ENCODE peak calls at places on chromosomes 16 and 17, in seven cellular contexts. V is OCI-LY7; M is M059J; K is B cell; F is stimulated activated CD4-positive, alpha-beta T cell treated with anti-CD3 and anti-CD28 coated beads, Interleukin-1b, Interleukin-23, amount 100 ng/mL, for 24 hours; U is NCI-H187 treated with DMSO at 0.1 percent for 48 hours; N is kidney glomerular epithelial cell. I is an unnamed sample.
A peak's percentile ranks its signal among the peaks of the same experiment; 100 is the strongest.

GRCh38 chr17:40173778-40174135 is 3.5 kb upstream of the RAPGEFL1 start:
- DNase-seq in V (no peak), M (no peak), K (no peak), F (no peak), U (no peak), N (no peak), I (no peak)

GRCh38 chr17:47276868-47277267 is 23.2 kb downstream of the ITGB3 start:
- DNase-seq in V (no peak), M (peak; percentile 91), K (no peak), F (no peak), U (peak; percentile 50), N (peak; percentile 39), I (no peak)

GRCh38 chr17:47882247-47882646 is 13.8 kb upstream of the SP2 start:
- DNase-seq in V (no peak), M (peak; percentile 83), K (no peak), F (no peak), U (no peak), N (no peak), I (no peak)

GRCh38 chr17:76156662-76156991 is 15.6 kb upstream of the FOXJ1 start:
- DNase-seq in V (no peak), M (no peak), K (no peak), F (no peak), U (no peak), N (no peak), I (no peak)

GRCh38 chr17:46013502-46014165 is 14.6 kb downstream of the STH start:
- DNase-seq in V (no peak), M (peak; percentile 20), K (no peak), F (no peak), U (no peak), N (no peak), I (no peak)

GRCh38 chr17:80795737-80796136 is 195.9 kb upstream of the CHMP6 start:
- DNase-seq in V (no peak), M (no peak), K (no peak), F (no peak), U (no peak), N (peak; percentile 7), I (no peak)

GRCh38 chr16:72807287-72807686 is 240.6 kb downstream of the ZFHX3 start:
- DNase-seq in V (no peak), M (no peak), K (no peak), F (no peak), U (no peak), N (no peak), I (no peak)

GRCh38 chr16:85086347-85087291 is 25.7 kb downstream of the CIBAR2 start:
- DNase-seq in V (peak; percentile 76), M (peak; percentile 70), K (peak; percentile 82), F (peak; percentile 57), U (no peak), N (peak; percentile 18), I (peak; percentile 57)

GRCh38 chr16:11090947-11091785 is 146.8 kb downstream of the CLEC16A start:
- DNase-seq in V (no peak), M (no peak), K (no peak), F (no peak), U (no peak), N (no peak), I (no peak)

GRCh38 chr16:71526111-71526998 is at the start of gene CHST4:
- DNase-seq in V (peak; percentile 62), M (peak; percentile 68), K (no peak), F (no peak), U (peak; percentile 30), N (peak; percentile 17), I (no peak)

GRCh38 chr17:79950711-79951110 is 85.0 kb downstream of the TBC1D16 start:
- DNase-seq in V (no peak), M (no peak), K (no peak), F (no peak), U (no peak), N (no peak), I (no peak)

GRCh38 chr16:55734665-55735064 is 78.9 kb downstream of the SLC6A2 start:
- DNase-seq in V (no peak), M (peak; percentile 32), K (no peak), F (no peak), U (no peak), N (no peak), I (no peak)

GRCh38 chr16:2335286-2335895 is 5.1 kb downstream of the ABCA3 start:
- DNase-seq in V (no peak), M (peak; percentile 37), K (no peak), F (no peak), U (no peak), N (no peak), I (no peak)

GRCh38 chr16:49458656-49459445 is 85.2 kb downstream of the C16orf78 start:
- DNase-seq in V (no peak), M (no peak), K (no peak), F (no peak), U (no peak), N (no peak), I (no peak)

GRCh38 chr16:4271176-4272113 is 1.4 kb downstream of the TFAP4 start:
- DNase-seq in V (peak; percentile 94), M (peak; percentile 93), K (peak; percentile 95), F (peak; percentile 85), U (peak; percentile 49), N (peak; percentile 90), I (peak; percentile 79)